ENCODE peak calls at places on chromosomes 12 and 14, in five cellular contexts. One of them, this sample, is unnamed.

GRCh38 chr14:105026033-105026785 is 5.3 kb upstream of the CDCA4 start:
- DNase-seq in mucosa of gallbladder: no peak
- DNase-seq in ovary: no peak
- DNase-seq in cardiac muscle cell: no peak
- DNase-seq in fibroblast of lung: no peak
- DNase-seq in this sample: no peak

GRCh38 chr12:106428379-106428778 is 70.8 kb downstream of the POLR3B start:
- DNase-seq in mucosa of gallbladder: no peak
- DNase-seq in ovary: peak; percentile 40
- DNase-seq in cardiac muscle cell: no peak
- DNase-seq in fibroblast of lung: peak; percentile 68
- DNase-seq in this sample: peak; percentile 36

GRCh38 chr14:74979442-74980397 is 23.0 kb upstream of the EIF2B2 start:
- DNase-seq in mucosa of gallbladder: no peak
- DNase-seq in ovary: no peak
- DNase-seq in cardiac muscle cell: no peak
- DNase-seq in fibroblast of lung: peak; percentile 38
- DNase-seq in this sample: no peak

GRCh38 chr12:48542300-48542928 is 17.0 kb downstream of the OR8S1 start:
- DNase-seq in mucosa of gallbladder: peak; percentile 36
- DNase-seq in ovary: no peak
- DNase-seq in cardiac muscle cell: peak; percentile 27
- DNase-seq in fibroblast of lung: peak; percentile 27
- DNase-seq in this sample: peak; percentile 24

GRCh38 chr12:103571286-103571685 is 15.8 kb upstream of the STAB2 start:
- DNase-seq in mucosa of gallbladder: peak; percentile 16
- DNase-seq in ovary: no peak
- DNase-seq in cardiac muscle cell: peak; percentile 84
- DNase-seq in fibroblast of lung: no peak
- DNase-seq in this sample: no peak

GRCh38 chr12:48777501-48778400 is 11.1 kb downstream of the ADCY6 start:
- DNase-seq in mucosa of gallbladder: no peak
- DNase-seq in ovary: no peak
- DNase-seq in cardiac muscle cell: no peak
- DNase-seq in fibroblast of lung: no peak
- DNase-seq in this sample: no peak

GRCh38 chr12:88628856-88629509 is 48.7 kb upstream of the KITLG start:
- DNase-seq in mucosa of gallbladder: peak; percentile 23
- DNase-seq in ovary: no peak
- DNase-seq in cardiac muscle cell: no peak
- DNase-seq in fibroblast of lung: no peak
- DNase-seq in this sample: no peak

GRCh38 chr14:100712490-100712889 is 14.2 kb upstream of the DLK1 start:
- DNase-seq in mucosa of gallbladder: no peak
- DNase-seq in ovary: peak; percentile 63
- DNase-seq in cardiac muscle cell: no peak
- DNase-seq in fibroblast of lung: no peak
- DNase-seq in this sample: no peak

GRCh38 chr12:1929241-1929984 is 11.0 kb upstream of the CACNA2D4 start:
- DNase-seq in mucosa of gallbladder: no peak
- DNase-seq in ovary: no peak
- DNase-seq in cardiac muscle cell: no peak
- DNase-seq in fibroblast of lung: no peak
- DNase-seq in this sample: no peak

GRCh38 chr12:93698307-93699092 is 21.3 kb downstream of the CRADD start:
- DNase-seq in mucosa of gallbladder: no peak
- DNase-seq in ovary: no peak
- DNase-seq in cardiac muscle cell: no peak
- DNase-seq in fibroblast of lung: no peak
- DNase-seq in this sample: no peak

GRCh38 chr14:88618476-88618875 is 55.6 kb downstream of the ZC3H14 start:
- DNase-seq in mucosa of gallbladder: no peak
- DNase-seq in ovary: no peak
- DNase-seq in cardiac muscle cell: no peak
- DNase-seq in fibroblast of lung: no peak
- DNase-seq in this sample: no peak

GRCh38 chr12:39272934-39273770 is 169.8 kb downstream of the KIF21A start:
- DNase-seq in mucosa of gallbladder: peak; percentile 13
- DNase-seq in ovary: no peak
- DNase-seq in cardiac muscle cell: peak; percentile 66
- DNase-seq in fibroblast of lung: peak; percentile 41
- DNase-seq in this sample: peak; percentile 38

GRCh38 chr12:27592548-27592947 is 68.5 kb downstream of the PPFIBP1 start:
- DNase-seq in mucosa of gallbladder: no peak
- DNase-seq in ovary: no peak
- DNase-seq in cardiac muscle cell: no peak
- DNase-seq in fibroblast of lung: peak; percentile 66
- DNase-seq in this sample: peak; percentile 84

GRCh38 chr14:31068235-31068634 is 42.1 kb upstream of the STRN3 start:
- DNase-seq in mucosa of gallbladder: no peak
- DNase-seq in ovary: no peak
- DNase-seq in cardiac muscle cell: no peak
- DNase-seq in fibroblast of lung: no peak
- DNase-seq in this sample: no peak

GRCh38 chr12:117863004-117863709 is 105.6 kb downstream of the KSR2 start:
- DNase-seq in mucosa of gallbladder: no peak
- DNase-seq in ovary: no peak
- DNase-seq in cardiac muscle cell: no peak
- DNase-seq in fibroblast of lung: no peak
- DNase-seq in this sample: no peak

GRCh38 chr12:91565246-91565645 is 382.6 kb upstream of the DCN start:
- DNase-seq in mucosa of gallbladder: no peak
- DNase-seq in ovary: peak; percentile 43
- DNase-seq in cardiac muscle cell: no peak
- DNase-seq in fibroblast of lung: peak; percentile 42
- DNase-seq in this sample: no peak

GRCh38 chr14:96095581-96096476 is 56.7 kb downstream of the C14orf132 start:
- DNase-seq in mucosa of gallbladder: peak; percentile 47
- DNase-seq in ovary: no peak
- DNase-seq in cardiac muscle cell: no peak
- DNase-seq in fibroblast of lung: peak; percentile 98
- DNase-seq in this sample: peak; percentile 95

GRCh38 chr14:23675337-23675736 is 39.2 kb downstream of the DHRS2 start:
- DNase-seq in mucosa of gallbladder: no peak
- DNase-seq in ovary: no peak
- DNase-seq in cardiac muscle cell: no peak
- DNase-seq in fibroblast of lung: no peak
- DNase-seq in this sample: no peak

GRCh38 chr12:54337854-54338650 is 13.1 kb downstream of the COPZ1 start:
- DNase-seq in mucosa of gallbladder: no peak
- DNase-seq in ovary: no peak
- DNase-seq in cardiac muscle cell: no peak
- DNase-seq in fibroblast of lung: no peak
- DNase-seq in this sample: peak; percentile 56

GRCh38 chr12:132329036-132329738 is at the start of gene GALNT9:
- DNase-seq in mucosa of gallbladder: no peak
- DNase-seq in ovary: peak; percentile 60
- DNase-seq in cardiac muscle cell: peak; percentile 78
- DNase-seq in fibroblast of lung: no peak
- DNase-seq in this sample: peak; percentile 20

GRCh38 chr12:91349451-91349850 is 166.8 kb upstream of the DCN start:
- DNase-seq in mucosa of gallbladder: no peak
- DNase-seq in ovary: no peak
- DNase-seq in cardiac muscle cell: no peak
- DNase-seq in fibroblast of lung: no peak
- DNase-seq in this sample: no peak

GRCh38 chr12:20601668-20602280 is 93.4 kb upstream of the SLCO1C1 start:
- DNase-seq in mucosa of gallbladder: no peak
- DNase-seq in ovary: no peak
- DNase-seq in cardiac muscle cell: peak; percentile 50
- DNase-seq in fibroblast of lung: peak; percentile 80
- DNase-seq in this sample: no peak

GRCh38 chr12:65616022-65616421 is 208.3 kb upstream of the HMGA2 start:
- DNase-seq in mucosa of gallbladder: no peak
- DNase-seq in ovary: no peak
- DNase-seq in cardiac muscle cell: no peak
- DNase-seq in fibroblast of lung: no peak
- DNase-seq in this sample: no peak

GRCh38 chr12:54240129-54240528 is 39.8 kb downstream of the CBX5 start:
- DNase-seq in mucosa of gallbladder: no peak
- DNase-seq in ovary: no peak
- DNase-seq in cardiac muscle cell: no peak
- DNase-seq in fibroblast of lung: no peak
- DNase-seq in this sample: no peak

GRCh38 chr14:81285250-81285649 is 64.5 kb upstream of the GTF2A1 start:
- DNase-seq in mucosa of gallbladder: no peak
- DNase-seq in ovary: no peak
- DNase-seq in cardiac muscle cell: no peak
- DNase-seq in fibroblast of lung: no peak
- DNase-seq in this sample: no peak